ENCODE peak calls at places on chromosomes 3 and 15, in seven cellular contexts. B is sigmoid colon, H is A549, Z is esophagus muscularis mucosa, D is suprapubic skin, C is H1, N is ovary. Q is an unnamed sample. For H3K9me3, the result is how much of the 10 kb centered on the place peaks cover.

GRCh38 chr15:53586815-53587214 is 172.6 kb downstream of the WDR72 start:
- DNase-seq in B (peak), H (no peak), Z (no peak), D (no peak), C (peak), N (no peak), Q (no peak)

GRCh38 chr15:94026458-94026967 is 204.8 kb upstream of the MCTP2 start:
- DNase-seq in B (peak), H (no peak), Z (no peak), D (no peak), C (no peak), N (no peak), Q (no peak)

GRCh38 chr3:98003306-98003969 is 31.2 kb upstream of the RIOX2 start:
- DNase-seq in B (no peak), H (no peak), Z (no peak), D (no peak), C (no peak), N (no peak), Q (no peak)

GRCh38 chr15:32152574-32152973 is 122.3 kb downstream of the CHRNA7 start:
- DNase-seq in B (no peak), H (no peak), Z (peak), D (no peak), C (no peak), N (no peak), Q (no peak)

GRCh38 chr3:113128386-113129015 is 82.9 kb upstream of the BOC start:
- DNase-seq in B (no peak), H (peak), Z (no peak), D (no peak), C (no peak), N (no peak), Q (no peak)

GRCh38 chr3:39285333-39285732 is 5.5 kb upstream of the CX3CR1 start:
- DNase-seq in B (no peak), H (no peak), Z (no peak), D (no peak), C (no peak), N (no peak), Q (no peak)

GRCh38 chr3:157070600-157070999 is 89.3 kb downstream of the CCNL1 start:
- DNase-seq in B (no peak), H (no peak), Z (peak), D (no peak), C (no peak), N (no peak), Q (no peak)

GRCh38 chr3:29275309-29275708 is 5.6 kb upstream of the RBMS3 start:
- DNase-seq in B (peak), H (no peak), Z (no peak), D (no peak), C (no peak), N (peak), Q (peak)

GRCh38 chr3:4228295-4228694 is 74.9 kb upstream of the SETMAR start:
- DNase-seq in B (no peak), H (no peak), Z (no peak), D (no peak), C (no peak), N (no peak), Q (no peak)

GRCh38 chr15:39438795-39439577 is 141.9 kb upstream of the THBS1 start:
- DNase-seq in B (no peak), H (no peak), Z (no peak), D (no peak), C (no peak), N (no peak), Q (no peak)

GRCh38 chr3:195240939-195241338 is 30.0 kb downstream of the XXYLT1 start:
- DNase-seq in B (peak), H (no peak), Z (peak), D (peak), C (peak), N (peak), Q (no peak)

GRCh38 chr3:119319311-119319710 is 25.1 kb downstream of the ARHGAP31 start:
- DNase-seq in B (no peak), H (no peak), Z (no peak), D (no peak), C (no peak), N (no peak), Q (no peak)

GRCh38 chr3:119322021-119322522 is 27.9 kb downstream of the ARHGAP31 start:
- DNase-seq in B (no peak), H (peak), Z (no peak), D (no peak), C (no peak), N (no peak), Q (no peak)

GRCh38 chr3:119323401-119324107 is 29.4 kb downstream of the ARHGAP31 start:
- DNase-seq in B (no peak), H (no peak), Z (no peak), D (no peak), C (peak), N (no peak), Q (no peak)

GRCh38 chr3:119324899-119325298 is 30.7 kb downstream of the ARHGAP31 start:
- DNase-seq in B (no peak), H (no peak), Z (no peak), D (no peak), C (no peak), N (no peak), Q (no peak)

GRCh38 chr3:119322523-119323400 is 28.6 kb downstream of the ARHGAP31 start:
- DNase-seq in B (peak), H (peak), Z (peak), D (peak), C (peak), N (peak), Q (peak)
- TF ChIP-seq EP300 in B (no peak), H (no peak), Z (no peak), D (no peak), C (no peak), N (no peak), Q (peak)

GRCh38 chr15:85589873-85590272 is 204.9 kb downstream of the KLHL25 start:
- DNase-seq in B (no peak), H (peak), Z (no peak), D (no peak), C (no peak), N (no peak), Q (no peak)
- H3K27ac ChIP-seq in B (peak), H (peak), Z (peak), D (peak), C (no peak), N (no peak), Q (peak)

DNA sequence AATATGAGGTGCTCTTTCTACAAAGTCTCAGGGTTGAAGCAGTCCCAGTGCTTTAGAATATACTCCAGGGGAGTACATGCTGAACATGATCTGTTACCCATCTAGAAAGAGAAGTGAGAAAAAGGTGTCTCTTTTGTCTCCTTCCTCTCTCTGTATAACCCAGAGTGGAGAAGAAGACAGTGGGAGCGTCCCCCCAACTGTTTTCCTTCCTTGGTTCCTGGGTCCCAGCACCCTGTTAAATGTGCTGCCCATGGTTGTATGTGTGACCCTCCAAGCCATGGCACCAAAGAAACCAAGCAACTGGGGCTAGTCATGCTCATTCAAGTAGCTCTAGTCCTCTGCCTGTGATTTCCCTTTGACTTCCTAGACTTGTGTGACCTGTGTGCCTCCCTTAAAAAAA is 683.7 kb downstream of the TBL1XR1 start:
- DNase-seq in B (no peak), H (no peak), Z (no peak), D (no peak), C (peak), N (no peak), Q (no peak)
- H3K9me3 ChIP-seq in B (under half), H (under half), Z (under half), D (under half), C (under half), N (under half), Q (under half)

GRCh38 chr3:37149246-37149645 is 25.1 kb downstream of the LRRFIP2 start:
- DNase-seq in B (no peak), H (no peak), Z (no peak), D (no peak), C (no peak), N (no peak), Q (no peak)
- TF ChIP-seq EP300 in B (no peak), H (no peak), Z (no peak), D (no peak), C (no peak), N (no peak), Q (no peak)

GRCh38 chr3:48294611-48295263 is 38.7 kb downstream of the SPINK8 start:
- DNase-seq in B (no peak), H (no peak), Z (no peak), D (no peak), C (no peak), N (no peak), Q (no peak)
- H3K27ac ChIP-seq in B (no peak), H (no peak), Z (no peak), D (no peak), C (no peak), N (no peak), Q (no peak)

DNA sequence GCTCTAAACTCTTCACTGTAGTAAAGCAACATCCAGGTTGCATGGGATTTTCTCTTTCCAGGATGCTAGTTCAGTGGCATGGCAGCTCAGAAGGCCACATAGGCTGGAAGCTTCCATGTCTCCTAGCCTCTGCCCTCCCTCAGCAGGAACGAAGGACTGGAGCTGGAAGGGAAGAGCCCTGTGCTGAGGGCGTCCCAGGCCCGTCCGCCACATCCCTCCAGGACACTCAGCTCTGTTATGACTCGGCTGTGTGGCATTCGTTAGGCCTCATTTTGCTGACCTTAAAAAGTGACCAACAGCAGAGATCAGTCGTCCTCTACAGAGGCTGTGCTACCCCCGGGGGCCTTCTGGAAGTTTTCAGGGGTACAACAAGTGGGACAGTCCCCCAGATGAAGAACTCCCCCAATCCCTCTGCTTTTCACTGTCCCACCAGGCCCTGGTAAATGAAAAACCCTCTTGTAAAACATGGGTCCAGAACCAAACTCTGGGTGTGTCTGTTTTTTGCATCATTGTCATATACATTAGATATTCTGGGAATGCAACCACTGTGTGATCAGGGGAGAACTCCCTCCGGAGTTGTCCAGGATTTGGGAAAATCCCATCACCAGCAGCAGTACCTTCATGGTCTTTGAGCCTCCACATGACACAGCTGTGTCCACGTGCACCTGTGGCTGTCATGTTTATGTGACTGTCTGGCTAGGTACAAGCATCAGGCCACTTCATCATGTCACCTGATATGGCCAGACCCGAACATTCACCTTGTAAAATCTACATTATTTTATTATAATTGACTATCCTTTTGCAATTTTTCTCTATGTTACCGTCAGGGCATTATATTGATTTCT is 149.9 kb downstream of the OR4M2 start:
- DNase-seq in B (peak), H (no peak), Z (no peak), D (no peak), C (no peak), N (no peak), Q (no peak)
- H3K9me3 ChIP-seq in B (under half), H (under half), Z (under half), D (under half), C (half or more), N (under half), Q (under half)

DNA sequence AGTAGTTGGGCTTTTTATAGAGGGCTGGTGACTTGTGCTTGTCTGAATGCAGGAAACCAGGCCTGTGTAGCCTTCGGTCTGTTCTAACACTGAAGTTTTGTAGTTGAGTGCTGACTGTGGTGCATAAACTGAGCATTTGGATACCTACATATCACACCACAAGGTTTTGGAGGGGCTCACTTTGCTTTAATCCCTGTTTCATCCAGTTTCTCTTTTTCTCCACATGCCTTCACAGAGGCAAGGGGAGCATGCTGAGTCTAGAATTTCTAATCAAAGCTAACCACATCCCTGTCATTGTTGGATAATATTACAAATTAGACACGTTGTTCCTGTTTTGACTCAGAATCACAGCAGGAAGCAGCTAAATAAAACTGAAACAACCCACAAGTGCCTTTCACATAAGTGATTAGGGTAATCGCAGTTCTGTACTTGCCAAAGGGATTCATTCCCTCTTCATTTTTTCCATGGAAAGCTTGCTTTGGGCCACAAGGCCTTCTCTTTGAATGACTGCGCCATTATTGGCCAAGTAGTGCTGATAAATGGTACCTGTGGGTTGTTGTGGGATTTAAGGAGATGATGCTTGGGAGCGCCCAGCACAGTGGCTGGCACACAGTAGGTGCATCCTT is 48.9 kb downstream of the TGFBR2 start:
- DNase-seq in B (no peak), H (no peak), Z (no peak), D (no peak), C (no peak), N (no peak), Q (no peak)
- TF ChIP-seq EP300 in B (no peak), H (no peak), Z (no peak), D (no peak), C (no peak), N (no peak), Q (peak)

DNA sequence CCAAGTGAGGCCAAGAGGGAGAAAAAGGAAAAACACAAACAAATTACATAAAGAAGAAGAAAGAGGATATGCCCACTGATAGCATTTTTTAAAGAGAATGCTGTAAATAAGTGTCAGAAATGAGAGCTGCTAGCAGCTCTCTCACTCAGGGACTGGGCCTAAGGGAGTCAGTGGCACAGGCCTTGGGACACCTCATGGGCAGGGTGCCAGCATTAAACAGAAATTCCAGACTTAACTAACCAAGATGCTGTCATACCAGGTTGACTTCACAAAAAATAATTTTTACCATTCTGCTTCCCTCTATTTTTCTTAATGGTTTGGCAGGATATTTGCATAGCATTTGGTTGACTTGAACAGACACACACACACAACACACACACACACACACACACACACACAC is 92.3 kb upstream of the ADAMTSL3 start:
- DNase-seq in B (no peak), H (no peak), Z (no peak), D (no peak), C (no peak), N (no peak), Q (no peak)
- H3K27ac ChIP-seq in B (no peak), H (no peak), Z (no peak), D (no peak), C (no peak), N (no peak), Q (no peak)